ENCODE peak calls at places on chromosomes 11 and 22, in ten cellular contexts. V is adipocyte; A is WTC11; C is stimulated activated CD4-positive, alpha-beta T cell treated with anti-CD3 and anti-CD28 coated beads, Interleukin-2, amount 100 ng/mL, for 48 hours; Z is fibroblast of lung; N is COR-L47; L is activated T-cell treated with anti-CD3 and anti-CD28 coated beads, Interleukin-2, amount 50 U/mL, for 72 hours; S is NCI-H1930; U is ureter; W is dorsolateral prefrontal cortex. M is an unnamed sample.

GRCh38 chr11:44615913-44616806 is 50.7 kb downstream of the CD82 start:
- DNase-seq in V (no peak), A (no peak), C (no peak), Z (no peak), N (no peak), L (no peak), S (no peak), U (no peak), W (no peak), M (no peak)

GRCh38 chr22:44392446-44392921 is 79.7 kb upstream of the SHISAL1 start:
- DNase-seq in V (no peak), A (peak), C (no peak), Z (peak), N (no peak), L (no peak), S (no peak), U (no peak), W (no peak), M (no peak)

GRCh38 chr11:2803186-2804057 is 82.2 kb downstream of the CDKN1C start:
- DNase-seq in V (no peak), A (peak), C (no peak), Z (no peak), N (no peak), L (no peak), S (no peak), U (peak), W (peak), M (no peak)

GRCh38 chr11:119663279-119663678 is 65.7 kb downstream of the NECTIN1 start:
- DNase-seq in V (no peak), A (no peak), C (no peak), Z (no peak), N (no peak), L (no peak), S (no peak), U (no peak), W (peak), M (peak)

GRCh38 chr11:91981995-91982394 is 242.6 kb upstream of the FAT3 start:
- DNase-seq in V (peak), A (no peak), C (no peak), Z (peak), N (no peak), L (no peak), S (no peak), U (peak), W (no peak), M (no peak)

GRCh38 chr11:43567396-43567975 is 113.1 kb upstream of the HSD17B12 start:
- DNase-seq in V (peak), A (no peak), C (no peak), Z (peak), N (peak), L (no peak), S (peak), U (no peak), W (no peak), M (no peak)

GRCh38 chr22:27329966-27330645 is 471.4 kb downstream of the MN1 start:
- DNase-seq in V (no peak), A (no peak), C (no peak), Z (no peak), N (no peak), L (no peak), S (no peak), U (no peak), W (no peak), M (no peak)

GRCh38 chr22:50730941-50731661 is 6.9 kb upstream of the ACR start:
- DNase-seq in V (no peak), A (peak), C (no peak), Z (no peak), N (no peak), L (no peak), S (no peak), U (peak), W (peak), M (peak)

GRCh38 chr11:64872790-64873488 is 5.5 kb downstream of the EHD1 start:
- DNase-seq in V (no peak), A (no peak), C (no peak), Z (no peak), N (no peak), L (no peak), S (no peak), U (no peak), W (no peak), M (no peak)